ENCODE peak calls at places on chromosomes 4 and X, in nine cellular contexts. T, X, C, Y, Z, A, R, E and U are unnamed samples.

GRCh38 chr4:42398448-42399355 is 1.4 kb downstream of the SHISA3 start:
- DNase-seq in T (no peak), X (peak; percentile 16), C (no peak), Y (no peak), Z (no peak), A (peak; percentile 13), R (no peak), E (no peak), U (no peak)

GRCh38 chr4:3673716-3674478 is 92.3 kb upstream of the ADRA2C start:
- DNase-seq in T (no peak), X (no peak), C (no peak), Y (no peak), Z (no peak), A (no peak), R (peak; percentile 32), E (no peak), U (no peak)

GRCh38 chrX:19807414-19807813 is 80.0 kb downstream of the SH3KBP1 start:
- DNase-seq in T (no peak), X (no peak), C (no peak), Y (no peak), Z (no peak), A (no peak), R (no peak), E (no peak), U (no peak)

GRCh38 chr4:98343640-98344039 is 82.5 kb downstream of the RAP1GDS1 start:
- DNase-seq in T (no peak), X (no peak), C (no peak), Y (no peak), Z (no peak), A (no peak), R (no peak), E (no peak), U (no peak)

GRCh38 chr4:25290490-25291067 is 22.0 kb upstream of the ZCCHC4 start:
- DNase-seq in T (no peak), X (no peak), C (no peak), Y (no peak), Z (peak; percentile 70), A (peak; percentile 55), R (no peak), E (no peak), U (no peak)

GRCh38 chr4:169485084-169485483 is 127.3 kb downstream of the NEK1 start:
- DNase-seq in T (no peak), X (no peak), C (peak; percentile 38), Y (peak; percentile 53), Z (no peak), A (no peak), R (no peak), E (peak; percentile 18), U (no peak)

GRCh38 chr4:43330288-43330687 is 437.8 kb downstream of the GRXCR1 start:
- DNase-seq in T (peak; percentile 68), X (no peak), C (no peak), Y (peak; percentile 95), Z (no peak), A (peak; percentile 54), R (no peak), E (no peak), U (no peak)

GRCh38 chr4:4613641-4614286 is 71.9 kb upstream of the STX18 start:
- DNase-seq in T (no peak), X (no peak), C (no peak), Y (no peak), Z (no peak), A (no peak), R (no peak), E (peak; percentile 18), U (no peak)

GRCh38 chr4:168647976-168648375 is 151.1 kb downstream of the PALLD start:
- DNase-seq in T (no peak), X (no peak), C (no peak), Y (no peak), Z (no peak), A (no peak), R (no peak), E (no peak), U (no peak)

GRCh38 chrX:18964880-18965279 is 19.0 kb downstream of the PHKA2 start:
- DNase-seq in T (no peak), X (no peak), C (no peak), Y (peak; percentile 37), Z (no peak), A (peak; percentile 5), R (no peak), E (no peak), U (no peak)

GRCh38 chr4:5660185-5660584 is 48.2 kb downstream of the EVC2 start:
- DNase-seq in T (peak; percentile 14), X (no peak), C (no peak), Y (peak; percentile 32), Z (no peak), A (no peak), R (no peak), E (no peak), U (no peak)

GRCh38 chr4:158530391-158530790 is 8.7 kb downstream of the RXFP1 start:
- DNase-seq in T (no peak), X (no peak), C (no peak), Y (peak; percentile 36), Z (no peak), A (no peak), R (no peak), E (no peak), U (no peak)

DNA sequence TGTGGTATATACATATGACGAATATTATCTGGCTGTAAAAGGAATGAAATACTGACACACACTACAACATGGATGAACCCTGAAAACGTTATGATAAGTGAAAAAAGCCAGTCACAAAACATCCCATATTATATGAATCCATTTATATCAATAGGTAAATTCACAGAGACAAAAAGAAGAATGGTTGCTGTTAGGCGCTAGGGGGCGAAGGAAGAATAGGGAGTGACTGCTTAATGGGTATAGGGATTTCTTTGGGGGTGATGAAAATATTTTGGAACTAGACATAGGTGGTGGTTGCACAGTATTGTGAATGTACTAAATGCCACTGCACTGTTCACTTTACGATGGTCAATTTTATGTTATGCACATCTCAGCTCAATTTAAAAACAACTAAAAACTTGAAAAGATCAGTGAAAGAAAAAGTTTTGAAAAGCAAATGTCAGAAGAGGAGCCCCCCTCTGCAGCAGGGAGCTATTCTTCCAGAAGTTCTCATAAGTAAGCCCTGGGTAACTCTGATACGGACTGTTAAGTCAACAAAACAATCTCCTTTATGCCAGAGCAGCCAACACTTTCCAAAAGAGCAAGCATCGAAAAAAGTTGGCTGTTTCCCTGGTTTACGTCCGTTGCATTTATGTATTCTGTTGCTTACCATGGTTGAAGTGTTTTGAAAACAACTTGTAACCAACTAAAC is 96.3 kb upstream of the EGFL6 start:
- DNase-seq in T (peak; percentile 24), X (no peak), C (no peak), Y (no peak), Z (no peak), A (peak; percentile 28), R (no peak), E (no peak), U (no peak)
- H3K4me3 ChIP-seq in T (no peak overlapping the region), X (peak overlapping the region; percentile 2), C (no peak overlapping the region), Y (no peak overlapping the region), Z (no peak overlapping the region), A (no peak overlapping the region), R (no peak overlapping the region), E (no peak overlapping the region), U (no peak overlapping the region)

GRCh38 chr4:143531368-143531767 is 17.9 kb downstream of the SMARCA5 start:
- DNase-seq in T (peak; percentile 51), X (no peak), C (no peak), Y (peak; percentile 16), Z (no peak), A (peak; percentile 27), R (no peak), E (no peak), U (no peak)
- TF ChIP-seq CTCF in T (peak; percentile 64), X (no peak), C (peak; percentile 40), Y (peak; percentile 48), Z (no peak), A (peak; percentile 44), R (no peak), E (peak; percentile 39), U (peak; percentile 13)

DNA sequence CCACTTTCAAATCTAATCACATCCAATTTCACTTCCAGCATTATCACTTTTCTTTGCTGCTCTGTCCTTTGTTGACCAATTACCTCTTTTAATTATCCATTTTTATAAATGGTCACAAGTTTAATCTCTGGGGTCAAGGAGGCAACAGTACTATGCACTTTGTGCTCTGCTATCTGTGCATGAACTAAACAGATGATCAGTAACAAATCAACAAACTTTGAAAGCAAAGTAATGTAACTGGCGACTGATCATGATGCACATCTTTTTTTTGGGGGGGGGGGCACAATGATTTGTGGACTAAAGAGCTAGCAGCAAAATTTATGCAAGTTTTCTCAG is 1.5 kb upstream of the SEC31A start:
- DNase-seq in T (no peak), X (no peak), C (no peak), Y (no peak), Z (no peak), A (no peak), R (no peak), E (no peak), U (no peak)
- H3K4me3 ChIP-seq in T (no peak overlapping the region), X (no peak overlapping the region), C (no peak overlapping the region), Y (no peak overlapping the region), Z (no peak overlapping the region), A (no peak overlapping the region), R (no peak overlapping the region), E (no peak overlapping the region), U (no peak overlapping the region)

DNA sequence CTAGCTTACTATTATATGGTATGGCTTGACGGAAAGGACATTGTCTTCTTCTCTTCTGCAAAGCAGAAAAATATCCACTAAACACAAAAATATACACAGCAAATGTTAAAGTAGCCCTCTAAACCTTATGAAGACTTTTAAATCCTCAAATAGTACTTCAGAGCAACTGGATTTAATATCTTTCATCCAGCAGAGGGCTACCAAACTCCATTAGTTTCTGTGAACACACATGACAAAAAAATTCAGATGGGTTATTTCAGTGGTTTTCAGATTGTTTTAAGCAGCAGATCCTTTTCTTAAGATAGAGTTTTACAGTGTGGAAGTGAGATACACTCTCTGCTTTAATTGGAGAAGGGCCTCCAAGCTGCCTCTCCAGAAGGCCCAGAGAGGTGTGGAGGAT is 56.6 kb downstream of the ANK2 start:
- DNase-seq in T (peak; percentile 68), X (no peak), C (peak; percentile 31), Y (peak; percentile 66), Z (peak; percentile 41), A (peak; percentile 62), R (no peak), E (peak; percentile 30), U (no peak)
- TF ChIP-seq CTCF in T (peak; percentile 40), X (peak; percentile 61), C (peak; percentile 46), Y (peak; percentile 52), Z (peak; percentile 50), A (peak; percentile 46), R (peak; percentile 27), E (peak; percentile 34), U (no peak)

GRCh38 chr4:55125087-55125721 is at the start of gene KDR:
- DNase-seq in T (peak; percentile 63), X (no peak), C (no peak), Y (peak; percentile 25), Z (no peak), A (peak; percentile 58), R (peak; percentile 76), E (peak; percentile 9), U (peak; percentile 29)
- H3K4me3 ChIP-seq in T (peak within 1 kb of the TSS; percentile 92), X (peak within 1 kb of the TSS; percentile 69), C (peak within 1 kb of the TSS; percentile 42), Y (peak within 1 kb of the TSS; percentile 66), Z (no peak within 1 kb of the TSS), A (peak within 1 kb of the TSS; percentile 85), R (peak within 1 kb of the TSS; percentile 54), E (peak within 1 kb of the TSS; percentile 43), U (peak within 1 kb of the TSS; percentile 76)

GRCh38 chrX:41481264-41482109 is 34.3 kb downstream of the NYX start:
- DNase-seq in T (no peak), X (no peak), C (no peak), Y (peak; percentile 18), Z (peak; percentile 42), A (no peak), R (no peak), E (no peak), U (no peak)
- TF ChIP-seq CTCF in T (peak; percentile 44), X (no peak), C (peak; percentile 52), Y (peak; percentile 56), Z (peak; percentile 11), A (peak; percentile 39), R (no peak), E (peak; percentile 31), U (no peak)

GRCh38 chr4:126697748-126698147 is 935.0 kb upstream of the INTU start:
- DNase-seq in T (peak; percentile 62), X (no peak), C (peak; percentile 70), Y (peak; percentile 88), Z (no peak), A (no peak), R (no peak), E (peak; percentile 73), U (no peak)
- H3K4me3 ChIP-seq in T (no peak overlapping the region), X (no peak overlapping the region), C (no peak overlapping the region), Y (no peak overlapping the region), Z (no peak overlapping the region), A (no peak overlapping the region), R (no peak overlapping the region), E (no peak overlapping the region), U (no peak overlapping the region)